ENCODE peak calls at places on chromosomes 5 and 9, in eight cellular contexts. E is lower lobe of right lung, L is WERI-Rb-1, D is mesendoderm, R is SJSA1, O is body of pancreas, K is breast epithelium, A is heart left ventricle. T is an unnamed sample.

GRCh38 chr9:115261656-115262081 is 143.7 kb upstream of the TNC start:
- DNase-seq in E (no peak), L (no peak), D (no peak), R (no peak), O (no peak), K (no peak), A (no peak), T (no peak)

GRCh38 chr5:156103116-156103860 is 223.7 kb upstream of the SGCD start:
- DNase-seq in E (no peak), L (no peak), D (no peak), R (no peak), O (no peak), K (no peak), A (no peak), T (no peak)

GRCh38 chr5:80408475-80408875 is 611 bp downstream of the ZFYVE16 start:
- DNase-seq in E (peak; percentile 73), L (peak; percentile 86), D (peak; percentile 85), R (peak; percentile 74), O (peak; percentile 70), K (peak; percentile 32), A (peak; percentile 88), T (no peak)

GRCh38 chr5:140833993-140834392 is at the start of gene PCDHA7:
- DNase-seq in E (no peak), L (no peak), D (no peak), R (no peak), O (no peak), K (no peak), A (no peak), T (no peak)

GRCh38 chr5:181043285-181044092 is 3.4 kb downstream of the BTNL9 start:
- DNase-seq in E (no peak), L (no peak), D (peak; percentile 34), R (peak; percentile 44), O (no peak), K (no peak), A (no peak), T (no peak)

GRCh38 chr9:81610739-81611107 is 78.6 kb downstream of the TLE1 start:
- DNase-seq in E (no peak), L (no peak), D (no peak), R (no peak), O (no peak), K (no peak), A (no peak), T (no peak)

GRCh38 chr5:141521244-141521781 is 32.4 kb downstream of the PCDHGC5 start:
- DNase-seq in E (no peak), L (no peak), D (peak; percentile 79), R (peak; percentile 94), O (no peak), K (peak; percentile 80), A (no peak), T (peak; percentile 98)

GRCh38 chr9:98101868-98102273 is 17.2 kb downstream of the TRIM14 start:
- DNase-seq in E (peak; percentile 75), L (no peak), D (no peak), R (no peak), O (no peak), K (peak; percentile 37), A (no peak), T (no peak)

GRCh38 chr5:125655156-125655555 is 768.1 kb upstream of the GRAMD2B start:
- DNase-seq in E (no peak), L (no peak), D (peak; percentile 42), R (no peak), O (no peak), K (no peak), A (no peak), T (no peak)

GRCh38 chr9:105128908-105129307 is 115.5 kb upstream of the SLC44A1 start:
- DNase-seq in E (no peak), L (no peak), D (no peak), R (no peak), O (no peak), K (no peak), A (no peak), T (no peak)

GRCh38 chr5:20636686-20637085 is 648.7 kb upstream of the CDH18 start:
- DNase-seq in E (no peak), L (no peak), D (no peak), R (no peak), O (no peak), K (no peak), A (no peak), T (no peak)

GRCh38 chr9:112572416-112572815 is 85.8 kb downstream of the KIAA1958 start:
- DNase-seq in E (no peak), L (no peak), D (no peak), R (no peak), O (no peak), K (no peak), A (no peak), T (no peak)

GRCh38 chr9:101226161-101226560 is 158.6 kb downstream of the BAAT start:
- DNase-seq in E (no peak), L (no peak), D (no peak), R (no peak), O (no peak), K (no peak), A (no peak), T (no peak)

DNA sequence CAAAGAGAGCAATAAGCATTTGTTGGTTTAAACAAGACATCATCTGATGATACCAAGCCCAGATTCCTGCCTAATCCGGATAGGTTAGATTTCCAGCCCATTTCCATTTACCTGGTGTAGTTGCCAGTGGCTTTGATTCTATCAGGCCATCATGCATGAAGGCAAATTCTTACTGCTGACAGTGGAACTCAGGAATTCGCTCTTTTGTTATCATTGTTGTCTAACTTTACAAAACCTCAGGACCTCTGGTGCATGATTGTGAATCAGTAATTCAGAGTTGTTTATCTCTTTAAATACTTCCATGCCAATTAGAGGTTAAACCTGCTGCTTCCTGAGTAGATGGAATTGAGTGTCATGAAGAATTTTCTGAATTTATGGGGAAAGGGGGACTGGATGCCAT is 76.5 kb downstream of the C9orf152 start:
- DNase-seq in E (no peak), L (no peak), D (peak; percentile 91), R (peak; percentile 48), O (no peak), K (no peak), A (no peak), T (no peak)
- H3K27ac ChIP-seq in E (no peak overlapping the region), L (no peak overlapping the region), D (no peak overlapping the region), R (peak overlapping the region; percentile 60), O (no peak overlapping the region), K (no peak overlapping the region), A (no peak overlapping the region), T (peak overlapping the region; percentile 6)

DNA sequence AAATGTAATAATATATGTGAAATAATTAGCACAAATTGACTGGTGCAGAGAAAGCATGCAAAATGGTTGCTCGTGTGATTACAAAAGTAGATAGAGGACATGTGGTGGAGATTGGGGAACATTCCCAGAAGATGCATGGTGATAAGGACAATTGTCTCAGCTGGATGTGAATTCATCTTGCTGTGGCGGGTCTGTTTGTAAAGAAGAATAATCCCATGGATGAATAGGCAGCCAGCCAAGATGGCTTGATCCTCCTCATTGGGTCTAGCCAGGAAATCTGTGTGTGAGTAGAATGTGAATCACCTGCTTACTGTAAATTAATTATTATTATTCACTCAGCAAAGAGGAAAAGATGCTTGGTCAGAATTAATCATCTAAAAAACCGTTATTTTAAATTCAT is 12.6 kb upstream of the DPYSL3 start:
- DNase-seq in E (no peak), L (no peak), D (peak; percentile 68), R (peak; percentile 72), O (no peak), K (no peak), A (no peak), T (no peak)
- H3K27ac ChIP-seq in E (no peak overlapping the region), L (no peak overlapping the region), D (no peak overlapping the region), R (peak overlapping the region; percentile 13), O (no peak overlapping the region), K (no peak overlapping the region), A (no peak overlapping the region), T (no peak overlapping the region)

GRCh38 chr9:129655142-129655541 is 10.3 kb upstream of the PRRX2 start:
- DNase-seq in E (no peak), L (no peak), D (no peak), R (no peak), O (no peak), K (no peak), A (no peak), T (no peak)

GRCh38 chr9:129650680-129651235 is 8.8 kb upstream of the ASB6 start:
- DNase-seq in E (no peak), L (no peak), D (no peak), R (no peak), O (no peak), K (no peak), A (no peak), T (no peak)

GRCh38 chr9:129653819-129654528 is 11.5 kb upstream of the PRRX2 start:
- DNase-seq in E (no peak), L (no peak), D (peak; percentile 36), R (no peak), O (no peak), K (no peak), A (no peak), T (no peak)

GRCh38 chr9:129656795-129657390 is 8.6 kb upstream of the PRRX2 start:
- DNase-seq in E (no peak), L (no peak), D (no peak), R (peak; percentile 75), O (no peak), K (no peak), A (no peak), T (peak; percentile 33)

GRCh38 chr9:129654641-129655040 is 10.8 kb upstream of the PRRX2 start:
- DNase-seq in E (no peak), L (no peak), D (no peak), R (no peak), O (no peak), K (no peak), A (no peak), T (no peak)
- H3K27ac ChIP-seq in E (no peak overlapping the region), L (no peak overlapping the region), D (no peak overlapping the region), R (no peak overlapping the region), O (no peak overlapping the region), K (peak overlapping the region; percentile 48), A (no peak overlapping the region), T (no peak overlapping the region)

GRCh38 chr5:55578771-55579170 is 44.0 kb upstream of the PLPP1 start:
- DNase-seq in E (no peak), L (no peak), D (peak; percentile 74), R (no peak), O (no peak), K (no peak), A (no peak), T (no peak)

GRCh38 chr5:55575815-55576583 is 41.2 kb upstream of the PLPP1 start:
- DNase-seq in E (no peak), L (no peak), D (no peak), R (no peak), O (no peak), K (no peak), A (no peak), T (no peak)

GRCh38 chr5:55582256-55582655 is 47.5 kb upstream of the PLPP1 start:
- DNase-seq in E (no peak), L (no peak), D (no peak), R (no peak), O (no peak), K (no peak), A (no peak), T (no peak)

GRCh38 chr5:55577353-55578060 is 42.7 kb upstream of the PLPP1 start:
- DNase-seq in E (no peak), L (no peak), D (no peak), R (no peak), O (peak; percentile 29), K (peak; percentile 86), A (no peak), T (peak; percentile 12)

DNA sequence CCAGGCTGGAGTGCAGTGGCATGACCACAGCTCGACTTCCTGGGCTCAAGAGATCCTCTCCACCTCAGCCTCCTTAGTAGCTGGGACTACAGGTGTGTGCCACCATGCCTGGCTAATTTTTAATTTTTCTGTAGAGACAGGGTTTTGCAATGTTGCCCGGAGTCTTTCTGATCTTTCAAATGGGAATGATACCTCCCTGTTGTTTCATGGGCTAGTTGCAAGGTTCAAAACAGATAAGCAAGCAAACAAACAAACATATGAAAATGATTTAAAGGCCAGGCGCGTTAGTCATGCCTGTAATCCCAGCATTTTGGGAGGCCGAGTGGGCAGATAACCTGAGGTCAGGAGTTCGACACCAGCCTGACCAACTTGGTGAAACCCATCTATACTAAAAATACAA is 45.3 kb upstream of the PLPP1 start:
- DNase-seq in E (no peak), L (no peak), D (no peak), R (no peak), O (no peak), K (no peak), A (no peak), T (no peak)
- H3K27ac ChIP-seq in E (no peak overlapping the region), L (no peak overlapping the region), D (no peak overlapping the region), R (no peak overlapping the region), O (no peak overlapping the region), K (no peak overlapping the region), A (peak overlapping the region; percentile 83), T (no peak overlapping the region)